ENCODE peak calls at places on chromosomes 13 and 19, in seven cellular contexts. B is activated CD4-positive, alpha-beta T cell treated with anti-CD3 and anti-CD28 coated beads, Interleukin-2, amount 50 U/mL, for 1 hour; J is stimulated activated CD4-positive, alpha-beta T cell treated with anti-CD3 and anti-CD28 coated beads, Interleukin-12 subunit alpha, Interleukin-12 subunit beta, amount 100 ng/mL, for 4 hours; O is HFF-Myc; I is ovary; T is GM19239; X is HFFc6. G is an unnamed sample.

GRCh38 chr13:57673197-57673596 is 41.7 kb downstream of the PCDH17 start:
- DNase-seq in X (no peak), B (no peak), I (no peak), O (no peak), J (no peak), T (no peak), G (no peak)

GRCh38 chr19:14004619-14005380 is 1.3 kb downstream of the RFX1 start:
- DNase-seq in B (no peak), T (no peak), O (no peak), J (no peak), X (no peak), I (no peak), G (no peak)

GRCh38 chr19:6038634-6039405 is 60.9 kb upstream of the RANBP3 start:
- DNase-seq in O (no peak), I (no peak), B (no peak), T (peak), J (no peak), X (no peak), G (no peak)

GRCh38 chr19:9836021-9836420 is 903 bp downstream of the PIN1 start:
- DNase-seq in I (no peak), B (no peak), T (no peak), X (peak), O (peak), J (no peak), G (peak)

GRCh38 chr19:33444238-33444992 is 70.9 kb downstream of the CEBPG start:
- DNase-seq in O (no peak), B (no peak), J (no peak), X (no peak), T (no peak), I (peak), G (no peak)

GRCh38 chr13:22040810-22041364 is 370.0 kb downstream of the FGF9 start:
- DNase-seq in J (no peak), O (no peak), B (no peak), T (no peak), X (no peak), I (no peak), G (no peak)

GRCh38 chr19:56080669-56081401 is 40.3 kb downstream of the ZNF787 start:
- DNase-seq in J (peak), B (peak), X (peak), T (peak), O (peak), I (peak), G (peak)

GRCh38 chr13:90594694-90595093 is 752.8 kb upstream of the MIR17HG start:
- DNase-seq in B (no peak), T (no peak), I (no peak), O (peak), X (peak), J (no peak), G (peak)

GRCh38 chr19:46232029-46232428 is 2.5 kb downstream of the IGFL1 start:
- DNase-seq in T (no peak), I (no peak), O (no peak), J (no peak), B (no peak), X (no peak), G (no peak)

GRCh38 chr19:51724543-51724942 is 752 bp upstream of the HAS1 start:
- DNase-seq in X (no peak), I (peak), T (no peak), B (no peak), O (no peak), J (no peak), G (no peak)

GRCh38 chr19:42330521-42330835 is 5.0 kb downstream of the MEGF8 start:
- DNase-seq in B (no peak), T (no peak), O (no peak), I (no peak), J (no peak), X (no peak), G (no peak)

GRCh38 chr13:110882972-110883371 is 31.9 kb downstream of the ANKRD10 start:
- DNase-seq in I (no peak), O (no peak), B (no peak), T (no peak), J (no peak), X (peak), G (no peak)

GRCh38 chr13:26946675-26947342 is 186.2 kb upstream of the GPR12 start:
- DNase-seq in T (peak), X (peak), J (no peak), B (no peak), I (no peak), O (peak), G (peak)

GRCh38 chr13:50650478-50650877 is 193.0 kb downstream of the DLEU7 start:
- DNase-seq in X (no peak), I (no peak), T (no peak), J (no peak), B (no peak), O (no peak), G (no peak)

GRCh38 chr19:50644315-50644915 is 4.7 kb upstream of the SYT3 start:
- DNase-seq in J (no peak), X (no peak), B (no peak), O (no peak), T (no peak), I (no peak), G (no peak)

GRCh38 chr19:821976-822773 is 420 bp upstream of the PLPPR3 start:
- DNase-seq in I (no peak), O (no peak), T (no peak), J (no peak), X (no peak), B (no peak), G (no peak)

GRCh38 chr19:45902651-45903625 is 525 bp upstream of the MYPOP start:
- DNase-seq in O (peak), I (peak), B (peak), T (peak), X (peak), J (peak), G (peak)

GRCh38 chr19:45152504-45153338 is 8.1 kb downstream of the NKPD1 start:
- DNase-seq in T (peak), O (no peak), B (peak), X (no peak), I (peak), J (peak), G (no peak)

GRCh38 chr13:113110852-113111315 is 5.3 kb downstream of the F7 start:
- DNase-seq in I (no peak), X (no peak), J (peak), T (no peak), O (no peak), B (no peak), G (no peak)

GRCh38 chr13:38180100-38180499 is 169.6 kb upstream of the UFM1 start:
- DNase-seq in X (peak), T (no peak), B (no peak), J (no peak), O (no peak), I (no peak), G (peak)

GRCh38 chr19:46587861-46588260 is 13.3 kb upstream of the CALM3 start:
- DNase-seq in X (no peak), I (no peak), O (no peak), B (no peak), J (no peak), T (no peak), G (no peak)

GRCh38 chr13:110528911-110529310 is 32.6 kb downstream of the RAB20 start:
- DNase-seq in I (no peak), X (no peak), J (no peak), B (no peak), T (no peak), O (no peak), G (no peak)

GRCh38 chr19:48341515-48342413 is 16.4 kb downstream of the EMP3 start:
- DNase-seq in T (no peak), B (no peak), J (no peak), I (no peak), X (no peak), O (no peak), G (no peak)

GRCh38 chr19:47381653-47382279 is 32.7 kb downstream of the DHX34 start:
- DNase-seq in B (no peak), T (peak), O (no peak), I (no peak), J (no peak), X (no peak), G (no peak)

G was measured in A172.